ENCODE peak calls at places on chromosomes 16 and 17, in five cellular contexts. E is K562, K is aorta, V is HepG2, Z is mammary epithelial cell. U is an unnamed sample.

GRCh38 chr16:51524555-51525373 is 373.7 kb upstream of the SALL1 start:
- DNase-seq in E (no peak), K (no peak), V (no peak), Z (peak; percentile 52), U (no peak)

GRCh38 chr16:17125671-17126070 is 345.1 kb downstream of the XYLT1 start:
- DNase-seq in E (no peak), K (no peak), V (no peak), Z (peak; percentile 15), U (no peak)

GRCh38 chr17:49343273-49343672 is 18.8 kb downstream of the ZNF652 start:
- DNase-seq in E (no peak), K (no peak), V (no peak), Z (peak; percentile 35), U (no peak)

GRCh38 chr17:30234954-30235353 is 543 bp downstream of the SLC6A4 start:
- DNase-seq in E (no peak), K (no peak), V (no peak), Z (no peak), U (no peak)

GRCh38 chr17:48283907-48284306 is 146.1 kb downstream of the SKAP1 start:
- DNase-seq in E (no peak), K (no peak), V (no peak), Z (no peak), U (no peak)

GRCh38 chr16:4328580-4329353 is 12.9 kb downstream of the GLIS2 start:
- DNase-seq in E (no peak), K (no peak), V (no peak), Z (no peak), U (no peak)

GRCh38 chr16:67294171-67294757 is 14.9 kb downstream of the PLEKHG4 start:
- DNase-seq in E (no peak), K (no peak), V (no peak), Z (no peak), U (no peak)

GRCh38 chr16:10870137-10870776 is 6.7 kb upstream of the CIITA start:
- DNase-seq in E (no peak), K (no peak), V (peak; percentile 64), Z (no peak), U (no peak)

GRCh38 chr17:38451030-38451839 is 23.0 kb downstream of the ARHGAP23 start:
- DNase-seq in E (no peak), K (peak; percentile 70), V (peak; percentile 50), Z (no peak), U (no peak)

GRCh38 chr17:44906987-44907681 is 7.9 kb upstream of the EFTUD2 start:
- DNase-seq in E (peak; percentile 74), K (no peak), V (no peak), Z (no peak), U (no peak)

GRCh38 chr17:37283414-37283961 is 92.3 kb upstream of the C17orf78 start:
- DNase-seq in E (no peak), K (no peak), V (no peak), Z (no peak), U (no peak)

GRCh38 chr17:73371285-73371684 is 59.5 kb upstream of the CDC42EP4 start:
- DNase-seq in E (no peak), K (no peak), V (no peak), Z (peak; percentile 71), U (no peak)

GRCh38 chr16:88662222-88662842 is 559 bp downstream of the MVD start:
- DNase-seq in E (no peak), K (peak; percentile 40), V (no peak), Z (peak; percentile 17), U (no peak)

GRCh38 chr17:8080208-8080798 is 7.2 kb downstream of the ALOX12B start:
- DNase-seq in E (no peak), K (no peak), V (no peak), Z (no peak), U (no peak)

GRCh38 chr17:62178579-62178978 is 113.5 kb upstream of the MED13 start:
- DNase-seq in E (no peak), K (no peak), V (no peak), Z (peak; percentile 87), U (no peak)

GRCh38 chr17:8745586-8746500 is 1.2 kb upstream of the CCDC42 start:
- DNase-seq in E (peak; percentile 90), K (peak; percentile 89), V (peak; percentile 38), Z (peak; percentile 22), U (peak; percentile 48)

GRCh38 chr17:67531291-67531690 is 154.2 kb downstream of the PITPNC1 start:
- DNase-seq in E (no peak), K (no peak), V (no peak), Z (no peak), U (peak; percentile 34)

GRCh38 chr16:66605177-66605999 is 884 bp downstream of the CMTM3 start:
- DNase-seq in E (peak; percentile 84), K (peak; percentile 81), V (peak; percentile 30), Z (peak; percentile 29), U (peak; percentile 40)

GRCh38 chr17:57331423-57331822 is 75.1 kb downstream of the MSI2 start:
- DNase-seq in E (no peak), K (no peak), V (no peak), Z (no peak), U (no peak)

GRCh38 chr17:40547785-40548478 is 17.3 kb downstream of the CCR7 start:
- DNase-seq in E (no peak), K (no peak), V (no peak), Z (no peak), U (no peak)
- H3K4me1 ChIP-seq in E (peaks cover 16% of the 10 kb centered on the region), K (no peaks in the 10 kb centered on the region), V (peaks cover 73% of the 10 kb centered on the region), Z (peaks cover 39% of the 10 kb centered on the region), U (peaks cover 34% of the 10 kb centered on the region)

GRCh38 chr17:82944990-82945389 is 105.2 kb upstream of the ZNF750 start:
- DNase-seq in E (no peak), K (no peak), V (no peak), Z (no peak), U (no peak)

GRCh38 chr17:82948081-82948511 is 108.3 kb upstream of the ZNF750 start:
- DNase-seq in E (no peak), K (no peak), V (no peak), Z (no peak), U (no peak)

GRCh38 chr17:82943751-82944150 is 103.9 kb upstream of the ZNF750 start:
- DNase-seq in E (no peak), K (no peak), V (no peak), Z (no peak), U (no peak)

GRCh38 chr17:82947051-82947991 is 107.5 kb upstream of the ZNF750 start:
- DNase-seq in E (no peak), K (peak; percentile 32), V (no peak), Z (no peak), U (no peak)

DNA sequence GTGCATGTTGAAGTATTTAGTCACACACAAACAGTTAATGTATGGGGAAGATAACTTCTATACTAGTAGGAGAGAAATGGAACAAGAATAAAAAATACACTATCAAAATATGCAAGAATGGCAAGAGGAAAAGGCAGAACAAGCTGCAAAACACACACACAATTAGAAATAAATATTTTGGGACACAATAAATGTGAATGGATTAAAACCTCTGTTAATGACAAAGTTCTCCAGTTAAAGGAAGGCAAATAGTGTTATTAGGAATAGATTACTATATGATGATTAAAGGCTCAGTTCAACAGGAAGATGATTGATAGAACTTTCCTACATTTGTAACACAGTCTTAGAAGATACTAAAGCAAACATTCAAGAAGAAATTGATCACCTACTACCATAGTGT is 106.3 kb upstream of the ZNF750 start:
- DNase-seq in E (no peak), K (no peak), V (no peak), Z (no peak), U (no peak)
- H3K9me3 ChIP-seq in E (peaks cover 23% of the 10 kb centered on the region), K (peaks cover 3% of the 10 kb centered on the region), V (peaks cover 19% of the 10 kb centered on the region), Z (peaks cover 51% of the 10 kb centered on the region), U (peaks cover 14% of the 10 kb centered on the region)

GRCh38 chr16:35207059-35207999 is 1747.9 kb downstream of the TP53TG3F start:
- DNase-seq in E (peak; percentile 57), K (no peak), V (no peak), Z (no peak), U (peak; percentile 65)
- H3K27me3 ChIP-seq in E (no peaks in the 10 kb centered on the region), K (no peaks in the 10 kb centered on the region), V (no peaks in the 10 kb centered on the region), Z (no peaks in the 10 kb centered on the region), U (no peaks in the 10 kb centered on the region)

GRCh38 chr16:70457446-70457845 is 3.1 kb downstream of the FCSK start:
- DNase-seq in E (no peak), K (no peak), V (no peak), Z (no peak), U (no peak)

GRCh38 chr16:70454221-70455034 is at the start of gene FCSK:
- DNase-seq in E (peak; percentile 84), K (peak; percentile 72), V (peak; percentile 88), Z (peak; percentile 67), U (peak; percentile 79)

GRCh38 chr16:70453891-70454220 is 539 bp upstream of the FCSK start:
- DNase-seq in E (no peak), K (no peak), V (no peak), Z (no peak), U (peak; percentile 38)

GRCh38 chr16:70455910-70456309 is 1.5 kb downstream of the FCSK start:
- DNase-seq in E (no peak), K (no peak), V (no peak), Z (no peak), U (no peak)

GRCh38 chr16:70453117-70453890 is 1.1 kb upstream of the FCSK start:
- DNase-seq in E (no peak), K (no peak), V (no peak), Z (no peak), U (no peak)
- H3K4me1 ChIP-seq in E (peaks cover 23% of the 10 kb centered on the region), K (no peaks in the 10 kb centered on the region), V (peaks cover 47% of the 10 kb centered on the region), Z (peaks cover 5% of the 10 kb centered on the region), U (no peaks in the 10 kb centered on the region)

DNA sequence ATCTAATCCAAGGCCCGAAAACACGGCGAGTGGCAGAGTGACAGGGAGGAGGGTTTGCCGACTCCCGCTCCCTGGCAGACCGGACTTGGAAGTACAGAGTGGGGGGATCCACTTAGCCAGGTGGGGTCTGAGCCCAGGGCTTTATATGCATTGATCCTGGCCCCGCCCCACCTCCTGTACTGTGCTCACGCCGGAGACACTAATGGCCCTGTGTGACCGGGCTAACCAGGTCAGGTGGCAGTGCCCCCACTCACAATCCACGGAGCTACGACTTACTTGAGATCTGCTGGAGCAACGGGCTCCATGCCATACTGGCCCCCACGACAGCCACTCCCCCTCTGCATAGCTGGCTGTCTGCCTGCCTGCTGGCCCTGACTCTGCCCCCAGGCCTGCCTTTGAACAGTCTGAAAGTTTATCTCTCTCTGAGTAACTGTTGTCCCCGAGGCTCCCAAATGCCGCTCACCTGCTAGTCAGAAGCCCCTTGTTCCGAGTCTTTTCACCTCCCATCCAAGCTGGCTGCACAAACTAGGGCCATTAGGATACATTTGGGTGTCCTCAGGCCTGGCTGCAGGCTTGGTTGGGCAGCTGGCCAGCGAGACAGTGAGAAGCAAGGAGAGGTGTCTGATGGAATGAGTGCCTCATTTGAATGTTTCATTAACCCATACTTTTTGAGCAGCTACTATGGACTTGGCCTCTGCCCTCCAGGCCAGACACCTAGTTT is 28.0 kb downstream of the CACNA1G start:
- DNase-seq in E (no peak), K (no peak), V (no peak), Z (no peak), U (peak; percentile 58)
- H3K9me3 ChIP-seq in E (no peaks in the 10 kb centered on the region), K (no peaks in the 10 kb centered on the region), V (no peaks in the 10 kb centered on the region), Z (no peaks in the 10 kb centered on the region), U (no peaks in the 10 kb centered on the region)